ENCODE peak calls at places on chromosomes 11 and 22, in four cellular contexts. M is nucleus accumbens; A is bronchial epithelial cell; W is CD8-positive, alpha-beta T cell. C is an unnamed sample.
A peak's percentile ranks its signal among the peaks of the same experiment; 100 is the strongest.

GRCh38 chr22:19614546-19614884 is 90.3 kb upstream of the CLDN5 start:
- DNase-seq in M (no peak), A (no peak), W (no peak), C (no peak)

GRCh38 chr11:82308979-82309378 is 424.7 kb downstream of the FAM181B start:
- DNase-seq in M (no peak), A (no peak), W (no peak), C (no peak)

GRCh38 chr22:36332623-36333331 is 55.0 kb downstream of the MYH9 start:
- DNase-seq in M (no peak), A (peak; percentile 96), W (no peak), C (no peak)

GRCh38 chr11:69368119-69368880 is 74.3 kb downstream of the MYEOV start:
- DNase-seq in M (no peak), A (peak; percentile 67), W (no peak), C (no peak)

GRCh38 chr11:101321222-101321621 is 191.6 kb upstream of the PGR start:
- DNase-seq in M (no peak), A (peak; percentile 55), W (no peak), C (peak; percentile 17)

GRCh38 chr11:96412761-96413381 is 23.1 kb downstream of the JRKL start:
- DNase-seq in M (no peak), A (no peak), W (no peak), C (no peak)

GRCh38 chr22:37483594-37484114 is 2.5 kb downstream of the MFNG start:
- DNase-seq in M (no peak), A (no peak), W (no peak), C (no peak)

GRCh38 chr11:13698147-13698546 is 29.7 kb downstream of the FAR1 start:
- DNase-seq in M (no peak), A (no peak), W (no peak), C (no peak)

GRCh38 chr22:36746571-36746970 is 29.3 kb downstream of the IFT27 start:
- DNase-seq in M (no peak), A (no peak), W (no peak), C (no peak)

GRCh38 chr11:68189888-68190287 is 23.2 kb downstream of the KMT5B start:
- DNase-seq in M (no peak), A (no peak), W (no peak), C (no peak)